ENCODE peak calls at places on chromosomes 6 and 20, in seven cellular contexts. One of them, this sample, is unnamed.

GRCh38 chr20:52945862-52946522 is 26.2 kb upstream of the TSHZ2 start:
- DNase-seq in mammary epithelial cell: peak
- DNase-seq in suprapubic skin: no peak
- DNase-seq in cardiac fibroblast: no peak
- DNase-seq in stomach: no peak
- DNase-seq in astrocyte of the spinal cord: no peak
- DNase-seq in left ventricle myocardium inferior: no peak
- DNase-seq in this sample: no peak

GRCh38 chr6:67694127-67694526 is 941.0 kb upstream of the ADGRB3 start:
- DNase-seq in mammary epithelial cell: no peak
- DNase-seq in suprapubic skin: no peak
- DNase-seq in cardiac fibroblast: no peak
- DNase-seq in stomach: no peak
- DNase-seq in astrocyte of the spinal cord: no peak
- DNase-seq in left ventricle myocardium inferior: no peak
- DNase-seq in this sample: no peak

GRCh38 chr20:4896971-4897497 is 104.3 kb downstream of the SLC23A2 start:
- DNase-seq in mammary epithelial cell: peak
- DNase-seq in suprapubic skin: no peak
- DNase-seq in cardiac fibroblast: no peak
- DNase-seq in stomach: no peak
- DNase-seq in astrocyte of the spinal cord: no peak
- DNase-seq in left ventricle myocardium inferior: no peak
- DNase-seq in this sample: no peak

GRCh38 chr20:18138639-18139583 is 1.2 kb downstream of the KAT14 start:
- DNase-seq in mammary epithelial cell: no peak
- DNase-seq in suprapubic skin: no peak
- DNase-seq in cardiac fibroblast: no peak
- DNase-seq in stomach: no peak
- DNase-seq in astrocyte of the spinal cord: no peak
- DNase-seq in left ventricle myocardium inferior: no peak
- DNase-seq in this sample: no peak

GRCh38 chr20:36114707-36115106 is 39.8 kb upstream of the EPB41L1 start:
- DNase-seq in mammary epithelial cell: no peak
- DNase-seq in suprapubic skin: no peak
- DNase-seq in cardiac fibroblast: no peak
- DNase-seq in stomach: no peak
- DNase-seq in astrocyte of the spinal cord: no peak
- DNase-seq in left ventricle myocardium inferior: no peak
- DNase-seq in this sample: no peak

GRCh38 chr20:37042986-37043972 is 52.5 kb downstream of the RBL1 start:
- DNase-seq in mammary epithelial cell: no peak
- DNase-seq in suprapubic skin: no peak
- DNase-seq in cardiac fibroblast: no peak
- DNase-seq in stomach: no peak
- DNase-seq in astrocyte of the spinal cord: no peak
- DNase-seq in left ventricle myocardium inferior: no peak
- DNase-seq in this sample: peak

GRCh38 chr20:21529863-21530262 is 16.0 kb upstream of the NKX2-2 start:
- DNase-seq in mammary epithelial cell: no peak
- DNase-seq in suprapubic skin: no peak
- DNase-seq in cardiac fibroblast: no peak
- DNase-seq in stomach: no peak
- DNase-seq in astrocyte of the spinal cord: no peak
- DNase-seq in left ventricle myocardium inferior: no peak
- DNase-seq in this sample: peak

GRCh38 chr20:57266251-57267157 is at the start of gene BMP7:
- DNase-seq in mammary epithelial cell: peak
- DNase-seq in suprapubic skin: peak
- DNase-seq in cardiac fibroblast: no peak
- DNase-seq in stomach: no peak
- DNase-seq in astrocyte of the spinal cord: peak
- DNase-seq in left ventricle myocardium inferior: no peak
- DNase-seq in this sample: no peak

GRCh38 chr6:40307712-40308111 is 279.5 kb downstream of the LRFN2 start:
- DNase-seq in mammary epithelial cell: peak
- DNase-seq in suprapubic skin: no peak
- DNase-seq in cardiac fibroblast: no peak
- DNase-seq in stomach: no peak
- DNase-seq in astrocyte of the spinal cord: no peak
- DNase-seq in left ventricle myocardium inferior: no peak
- DNase-seq in this sample: no peak

GRCh38 chr6:134813146-134813545 is 136.8 kb downstream of the ALDH8A1 start:
- DNase-seq in mammary epithelial cell: no peak
- DNase-seq in suprapubic skin: no peak
- DNase-seq in cardiac fibroblast: peak
- DNase-seq in stomach: no peak
- DNase-seq in astrocyte of the spinal cord: peak
- DNase-seq in left ventricle myocardium inferior: no peak
- DNase-seq in this sample: no peak

GRCh38 chr20:20939006-20939405 is 167.2 kb downstream of the LINC00237 start:
- DNase-seq in mammary epithelial cell: no peak
- DNase-seq in suprapubic skin: no peak
- DNase-seq in cardiac fibroblast: no peak
- DNase-seq in stomach: no peak
- DNase-seq in astrocyte of the spinal cord: no peak
- DNase-seq in left ventricle myocardium inferior: no peak
- DNase-seq in this sample: no peak

GRCh38 chr20:36717657-36718056 is 28.2 kb downstream of the NDRG3 start:
- DNase-seq in mammary epithelial cell: no peak
- DNase-seq in suprapubic skin: no peak
- DNase-seq in cardiac fibroblast: peak
- DNase-seq in stomach: no peak
- DNase-seq in astrocyte of the spinal cord: no peak
- DNase-seq in left ventricle myocardium inferior: no peak
- DNase-seq in this sample: no peak

GRCh38 chr20:48723308-48724264 is 104.2 kb downstream of the PREX1 start:
- DNase-seq in mammary epithelial cell: no peak
- DNase-seq in suprapubic skin: no peak
- DNase-seq in cardiac fibroblast: peak
- DNase-seq in stomach: peak
- DNase-seq in astrocyte of the spinal cord: peak
- DNase-seq in left ventricle myocardium inferior: no peak
- DNase-seq in this sample: peak

GRCh38 chr6:26432622-26433021 is 7.7 kb upstream of the BTN3A3 start:
- DNase-seq in mammary epithelial cell: no peak
- DNase-seq in suprapubic skin: no peak
- DNase-seq in cardiac fibroblast: peak
- DNase-seq in stomach: no peak
- DNase-seq in astrocyte of the spinal cord: peak
- DNase-seq in left ventricle myocardium inferior: no peak
- DNase-seq in this sample: no peak

GRCh38 chr20:36969478-36970186 is 18.1 kb upstream of the SAMHD1 start:
- DNase-seq in mammary epithelial cell: no peak
- DNase-seq in suprapubic skin: no peak
- DNase-seq in cardiac fibroblast: no peak
- DNase-seq in stomach: no peak
- DNase-seq in astrocyte of the spinal cord: no peak
- DNase-seq in left ventricle myocardium inferior: no peak
- DNase-seq in this sample: no peak

GRCh38 chr6:15739867-15740266 is 77.0 kb upstream of the DTNBP1 start:
- DNase-seq in mammary epithelial cell: no peak
- DNase-seq in suprapubic skin: no peak
- DNase-seq in cardiac fibroblast: no peak
- DNase-seq in stomach: no peak
- DNase-seq in astrocyte of the spinal cord: no peak
- DNase-seq in left ventricle myocardium inferior: no peak
- DNase-seq in this sample: no peak

GRCh38 chr6:106097368-106098231 is 11.5 kb downstream of the PRDM1 start:
- DNase-seq in mammary epithelial cell: peak
- DNase-seq in suprapubic skin: no peak
- DNase-seq in cardiac fibroblast: peak
- DNase-seq in stomach: no peak
- DNase-seq in astrocyte of the spinal cord: peak
- DNase-seq in left ventricle myocardium inferior: no peak
- DNase-seq in this sample: no peak

GRCh38 chr6:134402372-134402984 is 84.6 kb upstream of the SGK1 start:
- DNase-seq in mammary epithelial cell: no peak
- DNase-seq in suprapubic skin: no peak
- DNase-seq in cardiac fibroblast: no peak
- DNase-seq in stomach: no peak
- DNase-seq in astrocyte of the spinal cord: no peak
- DNase-seq in left ventricle myocardium inferior: no peak
- DNase-seq in this sample: no peak

GRCh38 chr20:63517376-63518309 is 2.9 kb upstream of the PPDPF start:
- DNase-seq in mammary epithelial cell: no peak
- DNase-seq in suprapubic skin: no peak
- DNase-seq in cardiac fibroblast: no peak
- DNase-seq in stomach: no peak
- DNase-seq in astrocyte of the spinal cord: no peak
- DNase-seq in left ventricle myocardium inferior: no peak
- DNase-seq in this sample: no peak

GRCh38 chr20:63519765-63520593 is 586 bp upstream of the PPDPF start:
- DNase-seq in mammary epithelial cell: peak
- DNase-seq in suprapubic skin: peak
- DNase-seq in cardiac fibroblast: no peak
- DNase-seq in stomach: no peak
- DNase-seq in astrocyte of the spinal cord: peak
- DNase-seq in left ventricle myocardium inferior: peak
- DNase-seq in this sample: no peak

GRCh38 chr20:63520594-63520938 is at the start of gene PPDPF:
- DNase-seq in mammary epithelial cell: peak
- DNase-seq in suprapubic skin: no peak
- DNase-seq in cardiac fibroblast: peak
- DNase-seq in stomach: peak
- DNase-seq in astrocyte of the spinal cord: peak
- DNase-seq in left ventricle myocardium inferior: peak
- DNase-seq in this sample: peak

GRCh38 chr20:63518946-63519764 is 1.4 kb upstream of the PPDPF start:
- DNase-seq in mammary epithelial cell: no peak
- DNase-seq in suprapubic skin: peak
- DNase-seq in cardiac fibroblast: no peak
- DNase-seq in stomach: no peak
- DNase-seq in astrocyte of the spinal cord: no peak
- DNase-seq in left ventricle myocardium inferior: no peak
- DNase-seq in this sample: no peak

DNA sequence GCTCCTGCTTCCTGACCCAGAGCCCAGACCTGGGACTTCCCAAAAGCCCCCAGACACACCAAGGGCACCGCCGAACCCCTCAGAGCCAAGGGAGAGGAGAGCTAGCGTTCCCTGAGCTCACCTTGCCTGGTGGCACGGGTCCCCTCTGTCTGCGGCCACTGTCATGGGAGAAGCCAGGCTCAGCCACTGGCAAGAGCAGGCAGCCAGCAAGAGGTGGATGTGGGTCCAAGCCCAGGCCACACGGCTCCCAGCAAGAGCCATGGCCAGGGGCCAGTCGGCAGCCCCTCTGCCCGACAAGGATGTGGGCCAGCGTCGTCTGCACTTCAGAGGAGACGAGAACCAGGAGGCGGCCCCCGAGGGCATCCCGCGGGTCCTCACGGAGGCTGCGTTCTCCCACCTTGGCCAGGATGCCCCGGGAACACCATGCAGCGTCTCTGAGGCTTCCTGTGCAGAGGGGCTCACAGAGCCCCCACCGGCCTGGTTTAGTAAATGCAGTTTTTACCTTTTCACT is 2.2 kb upstream of the PPDPF start:
- DNase-seq in mammary epithelial cell: no peak
- DNase-seq in suprapubic skin: peak
- DNase-seq in cardiac fibroblast: no peak
- DNase-seq in stomach: no peak
- DNase-seq in astrocyte of the spinal cord: no peak
- DNase-seq in left ventricle myocardium inferior: no peak
- DNase-seq in this sample: no peak
- TF ChIP-seq CTCF in mammary epithelial cell: no peak
- TF ChIP-seq CTCF in suprapubic skin: no peak
- TF ChIP-seq CTCF in cardiac fibroblast: no peak
- TF ChIP-seq CTCF in stomach: no peak
- TF ChIP-seq CTCF in astrocyte of the spinal cord: no peak
- TF ChIP-seq CTCF in left ventricle myocardium inferior: no peak
- TF ChIP-seq CTCF in this sample: no peak

GRCh38 chr6:148177589-148178233 is 164.9 kb upstream of the SASH1 start:
- DNase-seq in mammary epithelial cell: peak
- DNase-seq in suprapubic skin: peak
- DNase-seq in cardiac fibroblast: peak
- DNase-seq in stomach: peak
- DNase-seq in astrocyte of the spinal cord: peak
- DNase-seq in left ventricle myocardium inferior: peak
- DNase-seq in this sample: peak
- TF ChIP-seq CTCF in mammary epithelial cell: peak
- TF ChIP-seq CTCF in suprapubic skin: peak
- TF ChIP-seq CTCF in cardiac fibroblast: peak
- TF ChIP-seq CTCF in stomach: peak
- TF ChIP-seq CTCF in astrocyte of the spinal cord: peak
- TF ChIP-seq CTCF in left ventricle myocardium inferior: peak
- TF ChIP-seq CTCF in this sample: peak

GRCh38 chr6:21538186-21538798 is 55.3 kb upstream of the SOX4 start:
- DNase-seq in mammary epithelial cell: peak
- DNase-seq in suprapubic skin: no peak
- DNase-seq in cardiac fibroblast: no peak
- DNase-seq in stomach: no peak
- DNase-seq in astrocyte of the spinal cord: peak
- DNase-seq in left ventricle myocardium inferior: no peak
- DNase-seq in this sample: no peak

GRCh38 chr6:21537660-21538059 is 55.9 kb upstream of the SOX4 start:
- DNase-seq in mammary epithelial cell: no peak
- DNase-seq in suprapubic skin: no peak
- DNase-seq in cardiac fibroblast: no peak
- DNase-seq in stomach: peak
- DNase-seq in astrocyte of the spinal cord: no peak
- DNase-seq in left ventricle myocardium inferior: no peak
- DNase-seq in this sample: no peak

GRCh38 chr6:21533678-21534077 is 59.9 kb upstream of the SOX4 start:
- DNase-seq in mammary epithelial cell: no peak
- DNase-seq in suprapubic skin: no peak
- DNase-seq in cardiac fibroblast: no peak
- DNase-seq in stomach: no peak
- DNase-seq in astrocyte of the spinal cord: peak
- DNase-seq in left ventricle myocardium inferior: no peak
- DNase-seq in this sample: no peak

GRCh38 chr6:21539621-21540100 is 53.9 kb upstream of the SOX4 start:
- DNase-seq in mammary epithelial cell: no peak
- DNase-seq in suprapubic skin: no peak
- DNase-seq in cardiac fibroblast: no peak
- DNase-seq in stomach: no peak
- DNase-seq in astrocyte of the spinal cord: no peak
- DNase-seq in left ventricle myocardium inferior: no peak
- DNase-seq in this sample: no peak

DNA sequence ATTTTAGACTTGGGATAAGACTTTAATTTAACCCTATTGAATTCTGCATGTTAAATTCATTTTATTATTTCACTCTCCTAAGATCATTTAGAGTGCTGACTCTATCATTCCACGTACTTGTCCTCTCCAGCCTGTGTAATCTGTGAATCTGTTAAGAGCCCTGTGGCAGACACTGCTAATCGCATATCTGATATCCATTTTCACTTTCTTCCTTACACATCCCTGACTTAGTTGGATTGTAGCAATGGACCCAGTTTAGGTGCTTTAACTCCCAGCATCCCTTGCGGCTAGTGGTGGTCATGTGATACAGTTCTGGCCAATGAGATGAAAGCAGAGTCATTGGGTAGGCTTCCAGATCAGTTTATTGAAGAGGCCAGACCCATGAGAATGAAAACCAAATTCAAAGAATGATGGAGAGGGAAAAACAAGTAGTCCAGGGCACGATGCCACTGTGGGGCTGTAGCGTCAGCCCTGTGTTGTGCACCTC is 57.2 kb upstream of the SOX4 start:
- DNase-seq in mammary epithelial cell: no peak
- DNase-seq in suprapubic skin: no peak
- DNase-seq in cardiac fibroblast: no peak
- DNase-seq in stomach: no peak
- DNase-seq in astrocyte of the spinal cord: no peak
- DNase-seq in left ventricle myocardium inferior: no peak
- DNase-seq in this sample: no peak
- TF ChIP-seq CTCF in mammary epithelial cell: no peak
- TF ChIP-seq CTCF in suprapubic skin: no peak
- TF ChIP-seq CTCF in cardiac fibroblast: no peak
- TF ChIP-seq CTCF in stomach: no peak
- TF ChIP-seq CTCF in astrocyte of the spinal cord: no peak
- TF ChIP-seq CTCF in left ventricle myocardium inferior: no peak
- TF ChIP-seq CTCF in this sample: no peak

GRCh38 chr6:13633343-13633742 is 18.2 kb downstream of the NOL7 start:
- DNase-seq in mammary epithelial cell: no peak
- DNase-seq in suprapubic skin: no peak
- DNase-seq in cardiac fibroblast: no peak
- DNase-seq in stomach: no peak
- DNase-seq in astrocyte of the spinal cord: no peak
- DNase-seq in left ventricle myocardium inferior: no peak
- DNase-seq in this sample: no peak
- TF ChIP-seq CTCF in mammary epithelial cell: no peak
- TF ChIP-seq CTCF in suprapubic skin: no peak
- TF ChIP-seq CTCF in cardiac fibroblast: no peak
- TF ChIP-seq CTCF in stomach: no peak
- TF ChIP-seq CTCF in astrocyte of the spinal cord: no peak
- TF ChIP-seq CTCF in left ventricle myocardium inferior: no peak
- TF ChIP-seq CTCF in this sample: no peak

This sample was measured in osteocyte.